ENCODE peak calls at places on chromosomes 2 and 18, in seven cellular contexts. J is astrocyte, V is cardiac muscle cell, H is transverse colon, U is adrenal gland, B is colonic mucosa, K is right cardiac atrium. C is an unnamed sample. For H3K4me1, the result is how much of the 10 kb centered on the place peaks cover.

GRCh38 chr2:157106950-157107349 is 150.6 kb upstream of the GALNT5 start:
- DNase-seq in J (no peak), V (no peak), H (no peak), U (no peak), B (no peak), K (no peak), C (no peak)

GRCh38 chr2:65096948-65097347 is 33.0 kb downstream of the RAB1A start:
- DNase-seq in J (peak), V (no peak), H (no peak), U (no peak), B (no peak), K (no peak), C (no peak)

GRCh38 chr2:168210898-168211570 is 36.4 kb downstream of the STK39 start:
- DNase-seq in J (peak), V (no peak), H (no peak), U (no peak), B (no peak), K (no peak), C (no peak)

GRCh38 chr2:26520065-26520464 is 42.1 kb upstream of the OTOF start:
- DNase-seq in J (no peak), V (no peak), H (no peak), U (no peak), B (no peak), K (no peak), C (no peak)

GRCh38 chr2:196066794-196067382 is 1.7 kb downstream of the DNAH7 start:
- DNase-seq in J (peak), V (peak), H (no peak), U (no peak), B (no peak), K (no peak), C (no peak)

GRCh38 chr2:72932045-72932444 is 14.7 kb downstream of the EMX1 start:
- DNase-seq in J (peak), V (no peak), H (no peak), U (no peak), B (no peak), K (no peak), C (no peak)

GRCh38 chr2:74199871-74200305 is 1.5 kb downstream of the MTHFD2 start:
- DNase-seq in J (no peak), V (no peak), H (no peak), U (peak), B (no peak), K (no peak), C (no peak)

GRCh38 chr2:45743531-45744391 is 92.3 kb downstream of the PRKCE start:
- DNase-seq in J (peak), V (no peak), H (peak), U (peak), B (peak), K (peak), C (no peak)

GRCh38 chr2:45643095-45643494 is 8.4 kb upstream of the PRKCE start:
- DNase-seq in J (no peak), V (peak), H (no peak), U (no peak), B (no peak), K (no peak), C (no peak)

GRCh38 chr2:134420920-134421319 is 167.0 kb downstream of the MGAT5 start:
- DNase-seq in J (no peak), V (peak), H (no peak), U (no peak), B (no peak), K (no peak), C (no peak)

GRCh38 chr2:52340185-52340584 is 1308.3 kb upstream of the NRXN1 start:
- DNase-seq in J (peak), V (peak), H (no peak), U (no peak), B (no peak), K (no peak), C (no peak)

GRCh38 chr2:213229814-213230213 is 54.5 kb upstream of the SPAG16 start:
- DNase-seq in J (peak), V (no peak), H (no peak), U (no peak), B (no peak), K (no peak), C (no peak)

GRCh38 chr2:30645081-30645744 is 162.0 kb downstream of the CAPN13 start:
- DNase-seq in J (no peak), V (no peak), H (no peak), U (no peak), B (no peak), K (no peak), C (no peak)

GRCh38 chr2:240579771-240580614 is 6.5 kb upstream of the CAPN10 start:
- DNase-seq in J (peak), V (no peak), H (peak), U (peak), B (peak), K (peak), C (peak)

GRCh38 chr2:235533616-235534385 is 40.0 kb downstream of the AGAP1 start:
- DNase-seq in J (no peak), V (no peak), H (no peak), U (no peak), B (no peak), K (no peak), C (peak)

GRCh38 chr2:220166616-220167015 is 539.2 kb downstream of the SLC4A3 start:
- DNase-seq in J (no peak), V (no peak), H (no peak), U (no peak), B (no peak), K (no peak), C (no peak)

GRCh38 chr18:58785171-58785805 is 79.4 kb upstream of the ZNF532 start:
- DNase-seq in J (peak), V (no peak), H (peak), U (no peak), B (peak), K (no peak), C (no peak)

GRCh38 chr2:80560298-80560697 is 255.7 kb upstream of the LRRTM1 start:
- DNase-seq in J (no peak), V (no peak), H (no peak), U (no peak), B (no peak), K (no peak), C (no peak)

GRCh38 chr2:46821600-46821999 is 94.0 kb downstream of the MCFD2 start:
- DNase-seq in J (no peak), V (no peak), H (no peak), U (peak), B (no peak), K (no peak), C (peak)

DNA sequence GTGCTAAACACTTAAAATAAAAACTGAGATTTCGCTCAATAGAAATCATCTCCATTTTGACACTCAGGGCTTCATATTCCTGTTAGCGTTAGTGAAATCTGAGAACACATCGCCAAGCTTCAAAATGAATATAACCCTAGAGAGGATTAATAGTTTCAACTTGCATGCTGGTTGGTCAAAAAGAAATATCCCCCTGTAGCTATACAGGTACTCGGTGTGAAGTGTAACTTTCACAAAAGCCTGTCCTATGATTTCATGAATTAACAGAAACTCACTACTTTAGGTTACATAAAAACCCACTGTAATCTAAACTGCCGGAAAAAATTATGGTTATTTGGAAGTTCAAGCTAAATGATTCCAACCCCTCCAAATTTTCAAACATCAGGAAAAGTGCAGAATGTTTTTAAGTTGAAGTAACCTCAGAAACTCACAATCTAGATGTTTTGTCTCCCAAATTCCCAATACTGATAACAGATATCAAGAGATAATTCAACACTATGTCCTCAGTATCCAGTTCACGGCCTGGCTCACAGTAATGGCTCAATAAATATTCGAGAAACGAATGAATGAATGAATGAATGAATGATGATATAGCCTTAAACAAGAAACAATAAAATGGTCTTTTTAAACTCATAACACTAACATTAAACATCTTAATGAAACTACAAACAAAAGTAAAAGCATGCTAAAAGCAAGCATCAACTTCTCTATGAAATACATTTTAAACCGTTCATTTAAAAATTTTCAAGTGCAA is 2.5 kb downstream of the TLK1 start:
- DNase-seq in J (no peak), V (no peak), H (no peak), U (no peak), B (no peak), K (no peak), C (no peak)
- H3K4me1 ChIP-seq in J (under half), V (under half), H (under half), U (half or more), B (under half), K (under half), C (half or more)

DNA sequence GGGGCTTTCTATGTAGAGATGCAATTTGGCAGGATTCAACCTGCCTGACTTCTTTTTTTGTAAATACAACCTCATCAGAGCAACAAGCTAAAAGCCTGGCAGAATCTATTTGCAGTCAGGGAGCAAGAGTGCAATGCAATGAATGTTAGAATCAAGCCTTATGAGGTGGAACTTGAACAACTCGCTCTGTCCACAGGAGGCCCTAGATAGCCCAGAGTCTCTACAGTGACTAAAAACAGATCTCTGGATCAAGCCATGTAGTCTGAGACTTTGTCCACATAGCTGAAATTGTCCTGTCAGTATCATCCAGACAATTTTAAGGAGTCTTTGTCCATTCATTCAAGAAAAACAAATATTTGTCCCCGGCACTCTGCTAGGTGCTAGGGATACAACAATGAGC is 32.1 kb upstream of the CDK5R2 start:
- DNase-seq in J (no peak), V (no peak), H (no peak), U (no peak), B (no peak), K (no peak), C (no peak)
- H3K27ac ChIP-seq in J (no peak), V (no peak), H (no peak), U (no peak), B (no peak), K (no peak), C (no peak)

GRCh38 chr18:74610216-74610615 is 12.5 kb downstream of the ZNF407 start:
- DNase-seq in J (no peak), V (no peak), H (no peak), U (no peak), B (no peak), K (no peak), C (no peak)

GRCh38 chr18:74609535-74609934 is 11.9 kb downstream of the ZNF407 start:
- DNase-seq in J (peak), V (no peak), H (no peak), U (no peak), B (no peak), K (no peak), C (no peak)

GRCh38 chr18:74604774-74605173 is 7.1 kb downstream of the ZNF407 start:
- DNase-seq in J (peak), V (peak), H (no peak), U (no peak), B (no peak), K (no peak), C (no peak)

GRCh38 chr18:74611791-74612190 is 14.1 kb downstream of the ZNF407 start:
- DNase-seq in J (no peak), V (no peak), H (no peak), U (no peak), B (no peak), K (no peak), C (no peak)

DNA sequence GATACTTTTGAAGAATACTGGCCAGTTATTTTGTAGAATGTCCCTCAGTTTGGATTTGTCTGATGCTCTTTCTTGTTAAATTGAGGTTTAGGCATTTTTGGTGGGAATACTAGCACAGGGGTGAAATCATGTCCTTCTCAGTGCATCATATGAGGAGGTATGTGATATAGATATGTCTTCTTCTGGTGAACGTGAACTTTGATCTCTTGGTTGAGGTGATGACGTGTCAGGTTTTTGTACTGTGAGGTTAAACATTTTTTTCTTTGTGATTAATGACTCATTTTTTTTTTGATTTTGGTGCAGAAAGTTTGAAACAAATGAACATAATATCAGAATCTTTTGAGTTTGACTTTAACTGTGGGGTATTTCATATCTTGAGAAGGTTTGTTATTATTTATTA is 11.0 kb downstream of the ZNF407 start:
- DNase-seq in J (no peak), V (no peak), H (no peak), U (no peak), B (no peak), K (no peak), C (no peak)
- H3K4me1 ChIP-seq in J (under half), V (under half), H (under half), U (under half), B (under half), K (under half), C (under half)

DNA sequence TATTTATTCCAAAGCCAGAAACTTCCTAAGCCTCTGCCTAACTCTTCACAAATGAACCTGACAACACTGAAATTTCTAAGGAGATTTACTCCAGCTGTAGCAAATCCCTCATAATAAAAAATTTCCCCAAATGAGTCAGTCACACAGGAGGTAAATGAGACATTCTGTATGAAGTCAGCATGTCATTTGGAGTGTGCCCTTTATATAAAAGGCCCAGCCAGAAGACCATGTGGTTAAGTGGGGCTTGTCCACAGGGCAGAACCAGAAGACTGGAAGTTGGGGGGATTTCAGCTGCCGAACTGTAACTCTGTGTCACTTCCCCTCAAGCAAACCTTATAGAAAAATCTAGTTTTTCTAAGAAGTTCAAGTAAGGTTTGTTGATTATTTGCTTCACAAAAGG is 30.2 kb downstream of the NRP2 start:
- DNase-seq in J (peak), V (no peak), H (no peak), U (no peak), B (no peak), K (no peak), C (no peak)
- H3K27ac ChIP-seq in J (peak), V (no peak), H (peak), U (no peak), B (peak), K (no peak), C (peak)

DNA sequence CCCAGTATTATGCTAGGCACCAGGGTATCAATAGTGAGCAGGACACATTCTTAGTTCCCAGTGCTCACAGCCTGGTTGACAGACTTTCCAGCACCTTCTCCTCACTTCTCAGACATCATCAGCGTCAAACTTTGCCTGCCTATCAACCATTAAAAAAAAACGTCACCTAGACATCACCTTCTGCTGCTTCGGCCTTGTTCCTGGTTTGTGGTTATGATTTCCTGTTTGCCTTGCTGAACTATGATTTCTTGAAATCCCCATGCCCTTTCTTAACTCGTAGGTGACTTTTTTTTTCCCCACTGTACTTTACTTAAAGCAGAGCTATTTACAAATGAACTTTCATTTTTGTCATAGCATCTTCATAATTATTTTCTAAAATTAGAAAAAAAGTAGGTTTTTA is 60.3 kb upstream of the NABP1 start:
- DNase-seq in J (no peak), V (no peak), H (no peak), U (no peak), B (no peak), K (no peak), C (no peak)
- H3K4me1 ChIP-seq in J (under half), V (under half), H (under half), U (under half), B (under half), K (under half), C (under half)

GRCh38 chr2:88209526-88210131 is 39.5 kb downstream of the THNSL2 start:
- DNase-seq in J (no peak), V (no peak), H (no peak), U (no peak), B (no peak), K (no peak), C (no peak)

GRCh38 chr2:88211005-88211808 is 41.1 kb downstream of the THNSL2 start:
- DNase-seq in J (no peak), V (no peak), H (no peak), U (no peak), B (no peak), K (no peak), C (no peak)

GRCh38 chr2:88211809-88212154 is 41.6 kb downstream of the THNSL2 start:
- DNase-seq in J (no peak), V (no peak), H (no peak), U (no peak), B (no peak), K (no peak), C (no peak)

GRCh38 chr2:88212251-88212790 is 42.2 kb downstream of the THNSL2 start:
- DNase-seq in J (no peak), V (peak), H (no peak), U (no peak), B (no peak), K (no peak), C (no peak)

DNA sequence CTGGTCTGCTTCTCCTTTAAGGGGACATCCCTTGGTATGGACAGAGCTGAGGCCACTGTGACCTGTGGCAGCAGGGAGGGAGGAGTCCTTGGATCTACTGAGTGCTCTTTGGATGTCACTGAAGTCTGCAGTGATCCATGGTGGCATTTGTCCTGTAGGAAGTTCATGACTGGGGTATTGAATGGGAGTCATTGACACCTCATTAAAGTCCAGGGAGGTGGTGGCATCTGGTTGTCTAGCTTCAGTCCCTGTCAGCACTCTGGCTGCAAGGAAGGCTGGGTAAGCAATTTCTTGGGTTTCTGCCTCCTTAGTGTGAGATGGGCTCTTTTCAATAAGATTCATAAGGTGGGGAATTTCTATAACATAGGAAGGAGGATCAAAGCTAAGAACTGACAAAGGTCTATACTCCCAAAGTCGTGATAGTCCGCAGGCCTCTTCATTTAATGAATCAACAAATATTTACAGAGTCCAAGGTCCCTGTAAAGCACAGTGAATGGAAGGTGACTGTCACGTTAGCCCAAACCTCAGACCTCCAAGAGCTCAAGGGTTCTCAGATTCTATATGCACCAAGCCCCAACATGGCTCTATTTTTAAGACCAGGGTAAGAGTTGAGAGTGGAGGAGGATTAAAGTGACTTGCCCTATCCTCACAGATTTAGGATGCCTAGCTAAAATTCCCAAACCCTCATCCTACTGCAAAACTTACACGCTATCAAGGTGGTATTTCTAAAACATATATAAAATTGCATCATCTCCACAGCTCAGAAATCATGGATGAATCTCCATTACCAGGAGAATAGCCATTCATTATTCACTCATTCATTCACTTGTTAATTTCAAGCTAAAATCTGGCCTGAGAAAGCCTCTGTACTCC is 40.2 kb downstream of the THNSL2 start:
- DNase-seq in J (no peak), V (no peak), H (no peak), U (no peak), B (no peak), K (no peak), C (no peak)
- H3K27ac ChIP-seq in J (no peak), V (no peak), H (no peak), U (no peak), B (no peak), K (no peak), C (no peak)